ENCODE peak calls at places on chromosome 16, in four cellular contexts. One of them, this sample, is unnamed.

GRCh38 chr16:67238806-67239470 is 8.3 kb downstream of the FHOD1 start:
- DNase-seq in AG10803: no peak
- DNase-seq in stomach: no peak
- DNase-seq in fibroblast of lung: no peak
- DNase-seq in this sample: no peak

GRCh38 chr16:14449334-14449733 is 180.7 kb downstream of the PARN start:
- DNase-seq in AG10803: no peak
- DNase-seq in stomach: no peak
- DNase-seq in fibroblast of lung: no peak
- DNase-seq in this sample: no peak

GRCh38 chr16:17135439-17135838 is 335.3 kb downstream of the XYLT1 start:
- DNase-seq in AG10803: no peak
- DNase-seq in fibroblast of lung: no peak
- DNase-seq in stomach: no peak
- DNase-seq in this sample: no peak

GRCh38 chr16:54289242-54290051 is 2.9 kb upstream of the IRX3 start:
- DNase-seq in fibroblast of lung: no peak
- DNase-seq in AG10803: no peak
- DNase-seq in stomach: no peak
- DNase-seq in this sample: no peak

GRCh38 chr16:10231563-10231962 is 49.3 kb upstream of the GRIN2A start:
- DNase-seq in stomach: no peak
- DNase-seq in AG10803: no peak
- DNase-seq in fibroblast of lung: no peak
- DNase-seq in this sample: no peak

GRCh38 chr16:7392206-7392605 is 59.6 kb downstream of the RBFOX1 start:
- DNase-seq in AG10803: no peak
- DNase-seq in stomach: no peak
- DNase-seq in fibroblast of lung: no peak
- DNase-seq in this sample: no peak

GRCh38 chr16:56332464-56333079 is 92.8 kb downstream of the AMFR start:
- DNase-seq in fibroblast of lung: peak
- DNase-seq in AG10803: peak
- DNase-seq in stomach: peak
- DNase-seq in this sample: no peak

GRCh38 chr16:54510619-54511018 is 224.0 kb upstream of the IRX3 start:
- DNase-seq in AG10803: no peak
- DNase-seq in fibroblast of lung: peak
- DNase-seq in stomach: no peak
- DNase-seq in this sample: no peak

GRCh38 chr16:71542377-71542776 is 16.2 kb downstream of the CHST4 start:
- DNase-seq in fibroblast of lung: no peak
- DNase-seq in stomach: peak
- DNase-seq in AG10803: peak
- DNase-seq in this sample: no peak

GRCh38 chr16:66619534-66620418 is 15.3 kb downstream of the CMTM3 start:
- DNase-seq in AG10803: peak
- DNase-seq in stomach: no peak
- DNase-seq in fibroblast of lung: peak
- DNase-seq in this sample: peak

GRCh38 chr16:87945351-87946042 is 5.7 kb upstream of the BANP start:
- DNase-seq in AG10803: peak
- DNase-seq in fibroblast of lung: peak
- DNase-seq in stomach: peak
- DNase-seq in this sample: no peak

GRCh38 chr16:3131755-3132377 is 3.0 kb upstream of the ZNF213 start:
- DNase-seq in stomach: peak
- DNase-seq in AG10803: no peak
- DNase-seq in fibroblast of lung: peak
- DNase-seq in this sample: no peak

GRCh38 chr16:81945665-81946064 is 65.6 kb downstream of the SDR42E1 start:
- DNase-seq in AG10803: peak
- DNase-seq in fibroblast of lung: peak
- DNase-seq in stomach: no peak
- DNase-seq in this sample: no peak

GRCh38 chr16:50332599-50332998 is 36.2 kb downstream of the BRD7 start:
- DNase-seq in fibroblast of lung: no peak
- DNase-seq in AG10803: no peak
- DNase-seq in stomach: no peak
- DNase-seq in this sample: no peak

GRCh38 chr16:73125860-73126259 is 77.9 kb upstream of the ZFHX3 start:
- DNase-seq in fibroblast of lung: peak
- DNase-seq in AG10803: peak
- DNase-seq in stomach: no peak
- DNase-seq in this sample: no peak

GRCh38 chr16:86784267-86784626 is 205.9 kb downstream of the FOXL1 start:
- DNase-seq in fibroblast of lung: no peak
- DNase-seq in stomach: peak
- DNase-seq in AG10803: peak
- DNase-seq in this sample: no peak

GRCh38 chr16:23353440-23353839 is 51.3 kb downstream of the SCNN1B start:
- DNase-seq in AG10803: no peak
- DNase-seq in stomach: no peak
- DNase-seq in fibroblast of lung: no peak
- DNase-seq in this sample: no peak

GRCh38 chr16:80299416-80299815 is 241.4 kb upstream of the DYNLRB2 start:
- DNase-seq in AG10803: peak
- DNase-seq in stomach: peak
- DNase-seq in fibroblast of lung: peak
- DNase-seq in this sample: no peak

GRCh38 chr16:66525396-66526180 is 24.3 kb downstream of the TK2 start:
- DNase-seq in fibroblast of lung: peak
- DNase-seq in AG10803: peak
- DNase-seq in stomach: no peak
- DNase-seq in this sample: no peak

GRCh38 chr16:53129281-53130192 is 74.7 kb downstream of the CHD9 start:
- DNase-seq in fibroblast of lung: peak
- DNase-seq in stomach: no peak
- DNase-seq in AG10803: peak
- DNase-seq in this sample: peak

GRCh38 chr16:54812229-54812628 is 118.4 kb upstream of the IRX5 start:
- DNase-seq in fibroblast of lung: no peak
- DNase-seq in stomach: no peak
- DNase-seq in AG10803: peak
- DNase-seq in this sample: no peak

GRCh38 chr16:58098207-58099096 is 30.7 kb downstream of the CFAP20 start:
- DNase-seq in stomach: no peak
- DNase-seq in AG10803: peak
- DNase-seq in fibroblast of lung: peak
- DNase-seq in this sample: no peak
- TF ChIP-seq CTCF in stomach: no peak
- TF ChIP-seq CTCF in AG10803: no peak
- TF ChIP-seq CTCF in fibroblast of lung: no peak
- TF ChIP-seq CTCF in this sample: no peak

DNA sequence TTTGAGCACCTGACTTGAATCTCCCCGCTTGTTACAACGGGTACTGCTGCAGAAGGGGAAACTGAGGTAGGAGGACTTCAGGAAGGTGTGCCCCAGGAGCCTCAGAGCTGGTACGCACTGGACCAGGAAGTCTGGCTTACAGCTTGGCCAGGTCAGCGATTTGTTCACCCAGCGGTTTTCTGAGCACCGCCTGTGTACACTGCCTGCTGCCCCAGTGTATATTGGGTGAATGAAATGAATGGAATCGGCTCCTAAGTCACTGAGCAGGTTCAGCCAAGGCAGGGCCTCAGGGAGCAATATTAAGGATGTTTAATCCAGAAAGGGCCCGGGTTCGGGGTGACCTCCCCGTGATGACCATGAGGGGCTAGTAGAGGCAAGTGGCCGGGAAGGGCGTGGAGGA is 164.0 kb upstream of the CIBAR2 start:
- DNase-seq in stomach: no peak
- DNase-seq in AG10803: no peak
- DNase-seq in fibroblast of lung: no peak
- DNase-seq in this sample: no peak
- TF ChIP-seq CTCF in stomach: no peak
- TF ChIP-seq CTCF in AG10803: no peak
- TF ChIP-seq CTCF in fibroblast of lung: no peak
- TF ChIP-seq CTCF in this sample: no peak

GRCh38 chr16:27221576-27222498 is 18.5 kb downstream of the KDM8 start:
- DNase-seq in stomach: no peak
- DNase-seq in AG10803: peak
- DNase-seq in fibroblast of lung: peak
- DNase-seq in this sample: no peak

GRCh38 chr16:27220120-27220519 is 16.8 kb downstream of the KDM8 start:
- DNase-seq in stomach: no peak
- DNase-seq in fibroblast of lung: no peak
- DNase-seq in AG10803: no peak
- DNase-seq in this sample: no peak

GRCh38 chr16:27222499-27223225 is 19.3 kb downstream of the KDM8 start:
- DNase-seq in stomach: peak
- DNase-seq in fibroblast of lung: peak
- DNase-seq in AG10803: peak
- DNase-seq in this sample: no peak

GRCh38 chr16:27220527-27220926 is 17.2 kb downstream of the KDM8 start:
- DNase-seq in stomach: no peak
- DNase-seq in fibroblast of lung: no peak
- DNase-seq in AG10803: no peak
- DNase-seq in this sample: no peak

DNA sequence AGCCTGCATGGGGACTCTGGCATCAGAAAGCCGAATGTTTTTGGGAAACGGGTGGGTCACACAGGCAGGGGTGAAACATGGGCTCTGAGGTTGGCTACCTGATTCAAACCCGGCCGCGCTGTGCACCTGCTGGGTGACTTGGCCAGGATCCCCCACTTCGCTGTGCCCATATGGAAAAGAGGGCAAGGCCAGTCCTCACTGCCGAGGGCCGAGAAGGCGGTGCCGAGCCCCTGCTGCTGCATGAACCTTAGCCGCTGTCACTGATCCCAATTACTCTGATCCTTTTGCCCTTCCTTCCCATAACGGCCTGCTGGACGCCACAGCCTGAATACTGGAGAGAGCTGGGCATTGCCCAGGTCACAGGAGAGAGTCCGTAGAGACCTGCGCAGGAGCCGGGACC is 17.7 kb downstream of the KDM8 start:
- DNase-seq in AG10803: no peak
- DNase-seq in stomach: no peak
- DNase-seq in fibroblast of lung: no peak
- DNase-seq in this sample: no peak
- TF ChIP-seq CTCF in AG10803: no peak
- TF ChIP-seq CTCF in stomach: no peak
- TF ChIP-seq CTCF in fibroblast of lung: no peak
- TF ChIP-seq CTCF in this sample: no peak

GRCh38 chr16:720990-721764 is at the start of gene ANTKMT:
- DNase-seq in AG10803: peak
- DNase-seq in fibroblast of lung: peak
- DNase-seq in stomach: peak
- DNase-seq in this sample: peak
- TF ChIP-seq CTCF in AG10803: no peak
- TF ChIP-seq CTCF in fibroblast of lung: no peak
- TF ChIP-seq CTCF in stomach: no peak
- TF ChIP-seq CTCF in this sample: peak

GRCh38 chr16:12043953-12044352 is 67.4 kb downstream of the SNX29 start:
- DNase-seq in fibroblast of lung: no peak
- DNase-seq in stomach: no peak
- DNase-seq in AG10803: no peak
- DNase-seq in this sample: no peak
- TF ChIP-seq CTCF in fibroblast of lung: no peak
- TF ChIP-seq CTCF in stomach: no peak
- TF ChIP-seq CTCF in AG10803: no peak
- TF ChIP-seq CTCF in this sample: no peak

GRCh38 chr16:90077757-90078593 is 844 bp upstream of the PRDM7 start:
- DNase-seq in stomach: no peak
- DNase-seq in fibroblast of lung: peak
- DNase-seq in AG10803: peak
- DNase-seq in this sample: peak
- TF ChIP-seq CTCF in stomach: no peak
- TF ChIP-seq CTCF in fibroblast of lung: no peak
- TF ChIP-seq CTCF in AG10803: peak
- TF ChIP-seq CTCF in this sample: peak

This sample was measured in GM13977.